ENCODE peak calls at places on chromosomes 11 and 22, in six cellular contexts. F is stimulated activated naive CD8-positive, alpha-beta T cell treated with anti-CD3 and anti-CD28 coated beads, Interleukin-15, Interleukin-2, amounts not matched to agents 100 U/mL and 50 U/mL, for 24 hours; C is activated effector memory CD4-positive, alpha-beta T cell treated with Interleukin-2 at 50 U/mL for 16 hours; Y is GM10248; R is ELR; G is kidney glomerular epithelial cell. X is an unnamed sample.

GRCh38 chr11:12692238-12693074 is 18.2 kb downstream of the TEAD1 start:
- DNase-seq in Y (no peak), R (peak; percentile 93), F (no peak), C (no peak), G (peak; percentile 80), X (no peak)

GRCh38 chr11:115287266-115287665 is 216.9 kb downstream of the CADM1 start:
- DNase-seq in G (no peak), Y (no peak), R (no peak), C (no peak), F (no peak), X (no peak)

GRCh38 chr11:66915046-66915832 is 42.9 kb downstream of the PC start:
- DNase-seq in Y (no peak), G (no peak), R (no peak), C (no peak), F (no peak), X (peak; percentile 39)

GRCh38 chr11:16987205-16987568 is 27.0 kb downstream of the PLEKHA7 start:
- DNase-seq in R (no peak), C (no peak), G (no peak), F (no peak), Y (no peak), X (peak; percentile 87)

GRCh38 chr22:25942989-25943411 is 201.0 kb downstream of the MYO18B start:
- DNase-seq in Y (no peak), R (no peak), C (no peak), F (no peak), G (no peak), X (no peak)

GRCh38 chr11:78229106-78229505 is 40.4 kb downstream of the USP35 start:
- DNase-seq in F (no peak), Y (no peak), C (no peak), G (no peak), R (no peak), X (no peak)

GRCh38 chr22:21796863-21797262 is 61.3 kb upstream of the YPEL1 start:
- DNase-seq in G (no peak), C (no peak), Y (no peak), R (no peak), F (no peak), X (peak; percentile 10)

GRCh38 chr22:31947296-31947695 is 3.0 kb downstream of the YWHAH start:
- DNase-seq in R (no peak), Y (peak; percentile 65), C (no peak), F (no peak), G (peak; percentile 45), X (no peak)

GRCh38 chr11:107752954-107753822 is 41.3 kb upstream of the SLN start:
- DNase-seq in R (no peak), G (no peak), F (no peak), C (no peak), Y (no peak), X (no peak)

GRCh38 chr11:9138612-9139579 is 47.5 kb upstream of the SCUBE2 start:
- DNase-seq in G (peak; percentile 87), F (no peak), R (peak; percentile 94), Y (no peak), C (peak; percentile 2), X (no peak)

GRCh38 chr22:20940178-20940790 is 23.1 kb downstream of the CRKL start:
- DNase-seq in C (no peak), R (no peak), Y (no peak), F (no peak), G (no peak), X (no peak)

GRCh38 chr22:43242627-43243026 is 55.7 kb upstream of the TTLL12 start:
- DNase-seq in Y (no peak), F (no peak), R (no peak), G (no peak), C (no peak), X (no peak)

GRCh38 chr11:3000032-3000961 is 8.2 kb upstream of the NAP1L4 start:
- DNase-seq in Y (no peak), R (peak; percentile 21), G (peak; percentile 31), C (no peak), F (no peak), X (no peak)

GRCh38 chr11:113023228-113023627 is 62.0 kb downstream of the NCAM1 start:
- DNase-seq in Y (no peak), C (no peak), F (no peak), R (no peak), G (no peak), X (no peak)

X was measured in GM23338.